ENCODE peak calls at places on chromosomes 13 and 19, in four cellular contexts. One of them, this sample, is unnamed.

GRCh38 chr19:35736913-35737886 is 5.1 kb downstream of the IGFLR1 start:
- DNase-seq in stimulated activated CD8-positive, alpha-beta memory T cell treated with anti-CD3 and anti-CD28 coated beads, Interleukin-15, amount 100 ng/mL, for 24 hours: no peak
- DNase-seq in choroid plexus epithelial cell: no peak
- DNase-seq in ELF-1: no peak
- DNase-seq in this sample: no peak

GRCh38 chr13:33328691-33329090 is 43.1 kb upstream of the STARD13 start:
- DNase-seq in choroid plexus epithelial cell: no peak
- DNase-seq in ELF-1: no peak
- DNase-seq in stimulated activated CD8-positive, alpha-beta memory T cell treated with anti-CD3 and anti-CD28 coated beads, Interleukin-15, amount 100 ng/mL, for 24 hours: no peak
- DNase-seq in this sample: peak

GRCh38 chr19:7145494-7145893 is 76.0 kb downstream of the ZNF557 start:
- DNase-seq in ELF-1: peak
- DNase-seq in choroid plexus epithelial cell: no peak
- DNase-seq in stimulated activated CD8-positive, alpha-beta memory T cell treated with anti-CD3 and anti-CD28 coated beads, Interleukin-15, amount 100 ng/mL, for 24 hours: no peak
- DNase-seq in this sample: no peak

GRCh38 chr13:78192721-78193120 is 274.1 kb upstream of the EDNRB start:
- DNase-seq in stimulated activated CD8-positive, alpha-beta memory T cell treated with anti-CD3 and anti-CD28 coated beads, Interleukin-15, amount 100 ng/mL, for 24 hours: no peak
- DNase-seq in choroid plexus epithelial cell: peak
- DNase-seq in ELF-1: no peak
- DNase-seq in this sample: peak

GRCh38 chr13:40798380-40798779 is 9.0 kb downstream of the SLC25A15 start:
- DNase-seq in ELF-1: no peak
- DNase-seq in choroid plexus epithelial cell: no peak
- DNase-seq in stimulated activated CD8-positive, alpha-beta memory T cell treated with anti-CD3 and anti-CD28 coated beads, Interleukin-15, amount 100 ng/mL, for 24 hours: no peak
- DNase-seq in this sample: peak

GRCh38 chr19:2294377-2295335 is 12.7 kb upstream of the PEAK3 start:
- DNase-seq in choroid plexus epithelial cell: peak
- DNase-seq in ELF-1: no peak
- DNase-seq in stimulated activated CD8-positive, alpha-beta memory T cell treated with anti-CD3 and anti-CD28 coated beads, Interleukin-15, amount 100 ng/mL, for 24 hours: no peak
- DNase-seq in this sample: no peak

GRCh38 chr19:16594681-16595091 is 22.5 kb upstream of the SLC35E1 start:
- DNase-seq in choroid plexus epithelial cell: no peak
- DNase-seq in ELF-1: no peak
- DNase-seq in stimulated activated CD8-positive, alpha-beta memory T cell treated with anti-CD3 and anti-CD28 coated beads, Interleukin-15, amount 100 ng/mL, for 24 hours: no peak
- DNase-seq in this sample: no peak

GRCh38 chr13:51318015-51318414 is 21.5 kb upstream of the SERPINE3 start:
- DNase-seq in ELF-1: no peak
- DNase-seq in stimulated activated CD8-positive, alpha-beta memory T cell treated with anti-CD3 and anti-CD28 coated beads, Interleukin-15, amount 100 ng/mL, for 24 hours: no peak
- DNase-seq in choroid plexus epithelial cell: no peak
- DNase-seq in this sample: no peak

GRCh38 chr13:40624338-40624737 is 42.1 kb downstream of the FOXO1 start:
- DNase-seq in stimulated activated CD8-positive, alpha-beta memory T cell treated with anti-CD3 and anti-CD28 coated beads, Interleukin-15, amount 100 ng/mL, for 24 hours: no peak
- DNase-seq in ELF-1: no peak
- DNase-seq in choroid plexus epithelial cell: peak
- DNase-seq in this sample: peak

GRCh38 chr19:19822148-19822429 is 539 bp upstream of the ZNF506 start:
- DNase-seq in stimulated activated CD8-positive, alpha-beta memory T cell treated with anti-CD3 and anti-CD28 coated beads, Interleukin-15, amount 100 ng/mL, for 24 hours: no peak
- DNase-seq in ELF-1: no peak
- DNase-seq in choroid plexus epithelial cell: peak
- DNase-seq in this sample: no peak

This sample was measured in bronchial epithelial cell.